ENCODE peak calls at places on chromosomes 7 and 10, in five cellular contexts. S is NCI-H510A, K is AG08395, C is left lung, N is fibroblast of the aortic adventitia. E is an unnamed sample.

GRCh38 chr10:132701099-132701845 is 84.7 kb downstream of the NKX6-2 start:
- DNase-seq in C (no peak), K (no peak), S (no peak), N (no peak), E (peak)

GRCh38 chr10:118286051-118286838 is 55.9 kb downstream of the FAM204A start:
- DNase-seq in S (no peak), N (no peak), K (no peak), C (no peak), E (no peak)

GRCh38 chr7:36459236-36459960 is 69.7 kb downstream of the ANLN start:
- DNase-seq in S (no peak), N (peak), K (no peak), C (no peak), E (no peak)

GRCh38 chr10:112208292-112208691 is 24.7 kb upstream of the GPAM start:
- DNase-seq in C (no peak), S (no peak), K (peak), N (peak), E (no peak)

GRCh38 chr7:124062171-124062570 is 29.3 kb upstream of the TMEM229A start:
- DNase-seq in N (no peak), C (no peak), K (no peak), S (no peak), E (no peak)

GRCh38 chr10:71077796-71078453 is 134.4 kb upstream of the UNC5B start:
- DNase-seq in S (no peak), K (no peak), C (no peak), N (no peak), E (peak)

GRCh38 chr7:36644625-36645422 is 79.5 kb downstream of the AOAH start:
- DNase-seq in C (no peak), K (no peak), N (peak), S (no peak), E (no peak)

GRCh38 chr7:44279731-44280505 is 45.5 kb downstream of the CAMK2B start:
- DNase-seq in C (peak), S (no peak), K (no peak), N (no peak), E (peak)

E was measured in suprapubic skin.